ENCODE peak calls at places on chromosomes 11 and 22, in eight cellular contexts. Y is EL; C is chondrocyte; W is activated CD8-positive, alpha-beta memory T cell treated with anti-CD3 and anti-CD28 coated beads, Interleukin-2, amount 50 U/mL, for 4 hours; A is NCI-H2081; F is neuronal stem cell; P is amniotic stem cell; K is NCI-H2107. T is an unnamed sample.

GRCh38 chr11:40166892-40167291 is 1292.6 kb downstream of the LRRC4C start:
- DNase-seq in Y (no peak), C (no peak), W (no peak), A (no peak), F (no peak), P (no peak), K (no peak), T (no peak)

GRCh38 chr11:64419257-64419790 is 60.4 kb downstream of the RPS6KA4 start:
- DNase-seq in Y (no peak), C (no peak), W (no peak), A (no peak), F (no peak), P (no peak), K (no peak), T (no peak)

GRCh38 chr22:20039683-20040325 is 18.9 kb downstream of the TANGO2 start:
- DNase-seq in Y (no peak), C (no peak), W (no peak), A (peak; percentile 12), F (no peak), P (no peak), K (no peak), T (no peak)

GRCh38 chr11:29336727-29337212 is 680.1 kb downstream of the KCNA4 start:
- DNase-seq in Y (peak; percentile 55), C (no peak), W (no peak), A (no peak), F (no peak), P (no peak), K (no peak), T (no peak)

GRCh38 chr11:360326-361280 is 8.7 kb upstream of the B4GALNT4 start:
- DNase-seq in Y (no peak), C (peak; percentile 91), W (peak; percentile 16), A (no peak), F (no peak), P (no peak), K (no peak), T (no peak)

GRCh38 chr11:131033151-131033651 is 116.9 kb upstream of the SNX19 start:
- DNase-seq in Y (peak; percentile 97), C (no peak), W (no peak), A (no peak), F (no peak), P (peak; percentile 65), K (no peak), T (no peak)

GRCh38 chr11:44658451-44658850 is 68.3 kb upstream of the TSPAN18 start:
- DNase-seq in Y (peak; percentile 9), C (no peak), W (no peak), A (no peak), F (no peak), P (no peak), K (no peak), T (peak; percentile 14)

GRCh38 chr11:13772223-13773046 is 104.0 kb downstream of the FAR1 start:
- DNase-seq in Y (peak; percentile 63), C (no peak), W (no peak), A (peak; percentile 65), F (peak; percentile 71), P (no peak), K (peak; percentile 38), T (peak; percentile 42)

GRCh38 chr11:70298243-70298915 is 27.9 kb downstream of the PPFIA1 start:
- DNase-seq in Y (no peak), C (no peak), W (no peak), A (no peak), F (no peak), P (no peak), K (no peak), T (no peak)

GRCh38 chr11:72631806-72632731 is 42.2 kb downstream of the PDE2A start:
- DNase-seq in Y (no peak), C (no peak), W (no peak), A (no peak), F (no peak), P (no peak), K (no peak), T (no peak)

GRCh38 chr11:2378527-2379210 is 1.6 kb downstream of the CD81 start:
- DNase-seq in Y (peak; percentile 74), C (peak; percentile 79), W (no peak), A (no peak), F (no peak), P (no peak), K (no peak), T (no peak)